ENCODE peak calls at places on chromosomes 1 and 21, in six cellular contexts. R, F, A, H, B and Q are unnamed samples.

GRCh38 chr1:204659061-204659460 is 26.5 kb downstream of the LRRN2 start:
- DNase-seq in B (no peak), R (no peak), H (no peak), F (no peak), A (no peak), Q (no peak)

GRCh38 chr1:7940745-7941436 is at the start of gene TNFRSF9:
- DNase-seq in B (no peak), A (peak), F (no peak), R (peak), H (no peak), Q (peak)

GRCh38 chr21:15293251-15293650 is 228.5 kb upstream of the NRIP1 start:
- DNase-seq in F (no peak), A (no peak), H (no peak), B (no peak), R (peak), Q (no peak)

GRCh38 chr21:18759267-18759666 is 355.7 kb upstream of the TMPRSS15 start:
- DNase-seq in A (no peak), H (no peak), R (no peak), F (no peak), B (no peak), Q (no peak)

GRCh38 chr1:29243863-29244185 is 7.5 kb downstream of the PTPRU start:
- DNase-seq in B (no peak), R (peak), H (no peak), A (no peak), F (no peak), Q (no peak)

GRCh38 chr1:17601643-17602382 is 62.3 kb downstream of the ARHGEF10L start:
- DNase-seq in B (no peak), A (no peak), R (no peak), H (no peak), F (no peak), Q (no peak)

GRCh38 chr1:184820218-184820720 is 65.6 kb upstream of the EDEM3 start:
- DNase-seq in H (no peak), A (no peak), B (no peak), R (no peak), F (no peak), Q (no peak)

GRCh38 chr1:247103777-247104591 is at the start of gene ZNF669:
- DNase-seq in H (peak), R (peak), A (peak), F (peak), B (peak), Q (peak)

GRCh38 chr1:44405041-44405803 is at the start of gene RNF220:
- DNase-seq in A (no peak), F (peak), R (peak), H (peak), B (no peak), Q (peak)

GRCh38 chr1:39900662-39901485 is 843 bp downstream of the MYCL start:
- DNase-seq in H (peak), R (peak), B (no peak), F (peak), A (peak), Q (no peak)

GRCh38 chr1:1308756-1309524 is 543 bp downstream of the PUSL1 start:
- DNase-seq in H (peak), A (no peak), B (no peak), F (peak), R (no peak), Q (peak)

GRCh38 chr1:201022178-201022823 is 1.2 kb downstream of the KIF21B start:
- DNase-seq in F (no peak), R (no peak), A (no peak), H (no peak), B (no peak), Q (no peak)

GRCh38 chr1:201021333-201022177 is 2.0 kb downstream of the KIF21B start:
- DNase-seq in F (no peak), H (no peak), R (no peak), B (no peak), A (no peak), Q (no peak)

GRCh38 chr1:201024251-201024998 is 911 bp upstream of the KIF21B start:
- DNase-seq in B (no peak), R (no peak), H (no peak), F (no peak), A (no peak), Q (no peak)

GRCh38 chr1:201022824-201023516 is 544 bp downstream of the KIF21B start:
- DNase-seq in A (no peak), F (no peak), R (no peak), H (no peak), B (no peak), Q (no peak)

DNA sequence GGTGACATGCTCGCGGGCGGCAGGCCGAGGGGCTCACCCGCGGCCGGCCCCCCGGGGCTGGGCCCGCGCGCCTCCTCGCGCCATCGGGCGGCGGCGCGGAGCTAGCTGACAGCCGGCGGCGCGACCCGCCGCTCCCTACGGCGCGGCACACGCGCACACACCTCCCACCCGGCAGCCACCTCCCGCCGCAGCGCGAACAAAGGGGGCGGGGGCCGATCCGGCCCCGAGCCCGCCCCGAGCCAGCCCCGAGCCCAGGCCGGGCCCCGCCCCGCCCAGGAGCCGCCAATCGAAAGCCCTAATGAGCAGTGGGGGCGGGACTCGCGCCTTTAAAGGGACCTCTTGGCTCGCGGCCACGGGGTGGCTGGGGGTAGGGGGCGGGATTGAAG is at the start of gene KIF21B:
- DNase-seq in H (peak), B (no peak), R (no peak), A (peak), F (peak), Q (peak)
- TF ChIP-seq POLR2A in H (peak), B (peak), R (no peak), A (no peak), F (no peak), Q (no peak)

GRCh38 chr1:244212219-244212618 is 161.1 kb downstream of the ZBTB18 start:
- DNase-seq in H (no peak), A (no peak), B (no peak), R (no peak), F (no peak), Q (no peak)
- TF ChIP-seq POLR2A in H (no peak), A (no peak), B (no peak), R (no peak), F (no peak), Q (no peak)

GRCh38 chr1:159214149-159214760 is 9.6 kb downstream of the ACKR1 start:
- DNase-seq in R (peak), A (peak), F (peak), H (no peak), B (no peak), Q (peak)
- TF ChIP-seq POLR2A in R (no peak), A (no peak), F (no peak), H (no peak), B (no peak), Q (no peak)

GRCh38 chr1:23478896-23479790 is 4.8 kb downstream of the ASAP3 start:
- DNase-seq in R (peak), A (no peak), F (peak), H (peak), B (no peak), Q (no peak)
- TF ChIP-seq POLR2A in R (no peak), A (no peak), F (peak), H (no peak), B (no peak), Q (no peak)

GRCh38 chr1:162003061-162003824 is 20.4 kb downstream of the OLFML2B start:
- DNase-seq in H (no peak), R (peak), B (no peak), F (no peak), A (no peak), Q (no peak)

GRCh38 chr1:162007485-162007884 is 16.2 kb downstream of the OLFML2B start:
- DNase-seq in B (no peak), H (no peak), F (no peak), R (no peak), A (no peak), Q (no peak)

GRCh38 chr1:162006081-162006480 is 17.6 kb downstream of the OLFML2B start:
- DNase-seq in R (no peak), F (no peak), H (no peak), B (no peak), A (no peak), Q (no peak)

GRCh38 chr1:162004441-162004950 is 19.2 kb downstream of the OLFML2B start:
- DNase-seq in F (no peak), H (no peak), B (no peak), A (no peak), R (no peak), Q (no peak)

GRCh38 chr1:162003825-162004205 is 19.9 kb downstream of the OLFML2B start:
- DNase-seq in H (no peak), A (no peak), F (no peak), R (peak), B (no peak), Q (no peak)
- TF ChIP-seq POLR2A in H (no peak), A (no peak), F (no peak), R (no peak), B (no peak), Q (no peak)

GRCh38 chr1:208223136-208223535 is 21.0 kb downstream of the PLXNA2 start:
- DNase-seq in F (no peak), A (no peak), H (no peak), R (peak), B (no peak), Q (no peak)
- TF ChIP-seq POLR2A in F (no peak), A (no peak), H (no peak), R (no peak), B (no peak), Q (no peak)

DNA sequence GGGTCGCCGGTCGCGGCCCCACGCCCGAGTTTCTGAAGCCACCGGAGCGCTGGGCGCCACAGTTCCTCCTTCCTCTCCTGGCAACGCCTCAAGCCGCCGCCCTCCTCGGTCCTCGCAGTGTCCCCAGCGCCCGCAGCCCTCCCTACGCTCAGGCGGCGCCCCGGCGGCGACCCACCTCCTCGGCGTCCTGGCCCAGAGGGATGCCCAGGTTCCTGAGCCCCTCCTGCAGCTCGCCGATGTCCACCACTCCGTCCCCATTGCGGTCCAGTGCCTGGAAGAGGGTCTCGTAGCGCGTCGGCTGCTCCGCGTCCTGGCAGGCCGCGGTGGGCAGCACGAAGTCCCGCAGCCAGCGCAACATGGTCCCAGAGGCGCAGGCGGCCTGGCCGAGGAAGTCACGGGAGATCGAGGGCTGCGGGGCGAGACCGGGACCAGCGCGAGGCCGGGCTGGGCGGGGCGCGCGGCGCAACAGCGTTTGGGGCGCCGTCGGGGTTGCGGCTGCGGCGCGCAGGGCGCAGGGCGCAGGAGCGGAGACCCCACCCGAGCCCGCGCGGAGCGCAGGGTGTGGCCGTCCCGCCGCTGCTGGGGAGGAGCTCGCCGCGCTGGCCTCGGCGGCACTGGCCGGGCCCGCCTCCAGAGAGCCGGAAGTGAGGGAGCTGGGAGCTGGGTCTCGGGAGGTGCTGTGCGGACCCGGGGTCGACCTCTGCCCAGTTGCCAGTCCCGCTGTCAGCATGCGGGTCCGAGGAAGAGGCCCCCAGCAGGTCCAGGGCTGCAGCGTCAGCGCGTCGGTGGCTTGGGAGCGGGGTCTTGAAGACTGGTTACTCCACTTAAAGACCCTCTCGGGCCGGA is at the start of gene SLC25A24:
- DNase-seq in F (peak), A (peak), H (peak), B (no peak), R (peak), Q (peak)
- TF ChIP-seq POLR2A in F (peak), A (no peak), H (peak), B (peak), R (no peak), Q (no peak)

DNA sequence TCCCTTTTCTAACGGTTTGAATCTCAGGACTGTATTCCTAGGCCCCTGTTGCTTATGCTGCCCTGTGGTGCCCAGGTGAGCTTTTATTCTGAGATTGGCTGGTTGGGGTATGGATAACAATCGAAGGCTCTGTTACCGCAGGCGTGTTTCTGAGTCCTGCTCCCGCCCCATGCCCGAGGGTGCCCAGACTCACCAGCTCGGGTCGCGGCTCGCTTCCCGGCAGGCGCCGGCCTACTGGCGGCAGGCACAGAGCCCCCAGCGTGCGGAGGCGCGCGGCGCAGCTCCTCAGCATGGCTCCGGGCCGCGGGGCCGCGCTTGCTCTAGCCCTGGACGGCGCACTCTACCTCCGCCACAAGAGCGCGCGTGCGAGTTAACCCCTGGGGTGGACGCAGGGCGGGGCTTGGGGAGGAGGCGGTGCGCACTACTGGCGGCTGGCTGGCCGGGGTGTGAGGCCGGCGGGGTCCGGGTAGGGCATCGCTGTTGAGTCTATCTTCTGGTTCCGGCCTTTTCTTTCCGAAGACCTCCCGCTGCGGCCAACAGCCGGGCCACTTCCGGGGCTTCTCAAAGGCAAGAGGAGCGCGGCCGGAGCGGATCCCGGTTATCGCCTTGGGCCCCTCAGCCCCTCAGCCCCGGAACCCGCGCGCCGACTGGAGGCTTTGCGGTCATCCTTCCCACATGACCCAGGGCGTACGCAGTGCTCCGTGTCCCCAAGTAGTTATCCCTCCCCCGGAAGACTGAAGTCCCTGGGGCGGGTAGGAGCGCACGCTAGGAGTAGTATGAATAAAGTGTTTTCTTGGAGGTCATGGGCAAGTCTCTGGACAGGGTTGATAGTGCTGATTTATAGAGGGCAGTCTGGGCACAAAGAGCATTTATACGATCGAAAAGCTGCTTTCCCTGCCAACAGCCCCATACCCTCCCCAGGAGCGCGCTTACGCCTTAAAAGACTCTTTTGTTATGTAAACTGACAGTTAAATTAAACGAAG is at the start of gene THEM4:
- DNase-seq in A (peak), H (peak), B (peak), F (peak), R (peak), Q (peak)
- TF ChIP-seq POLR2A in A (peak), H (peak), B (peak), F (peak), R (peak), Q (peak)

DNA sequence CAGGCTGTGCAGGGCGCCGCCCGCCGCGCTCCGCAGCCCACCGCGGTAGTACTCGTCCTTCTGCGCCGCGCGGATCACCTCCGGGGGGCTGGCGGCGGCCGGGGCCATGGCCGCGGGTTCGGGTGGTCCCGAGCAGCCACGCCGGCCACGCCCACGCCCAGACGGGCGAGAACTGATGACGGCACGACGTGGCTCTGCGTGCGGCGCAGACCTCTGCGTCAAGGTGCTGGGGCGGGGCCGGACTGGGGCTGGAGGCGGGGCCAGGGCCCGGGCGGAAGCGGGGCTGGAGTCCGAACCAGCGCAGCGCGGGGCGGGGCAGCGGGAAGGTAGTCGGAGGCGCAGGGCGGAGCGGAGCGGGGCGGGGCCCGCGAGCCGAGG is at the start of gene PEX10:
- DNase-seq in A (peak), H (peak), F (peak), R (peak), B (peak), Q (peak)
- TF ChIP-seq POLR2A in A (no peak), H (no peak), F (peak), R (peak), B (peak), Q (peak)

DNA sequence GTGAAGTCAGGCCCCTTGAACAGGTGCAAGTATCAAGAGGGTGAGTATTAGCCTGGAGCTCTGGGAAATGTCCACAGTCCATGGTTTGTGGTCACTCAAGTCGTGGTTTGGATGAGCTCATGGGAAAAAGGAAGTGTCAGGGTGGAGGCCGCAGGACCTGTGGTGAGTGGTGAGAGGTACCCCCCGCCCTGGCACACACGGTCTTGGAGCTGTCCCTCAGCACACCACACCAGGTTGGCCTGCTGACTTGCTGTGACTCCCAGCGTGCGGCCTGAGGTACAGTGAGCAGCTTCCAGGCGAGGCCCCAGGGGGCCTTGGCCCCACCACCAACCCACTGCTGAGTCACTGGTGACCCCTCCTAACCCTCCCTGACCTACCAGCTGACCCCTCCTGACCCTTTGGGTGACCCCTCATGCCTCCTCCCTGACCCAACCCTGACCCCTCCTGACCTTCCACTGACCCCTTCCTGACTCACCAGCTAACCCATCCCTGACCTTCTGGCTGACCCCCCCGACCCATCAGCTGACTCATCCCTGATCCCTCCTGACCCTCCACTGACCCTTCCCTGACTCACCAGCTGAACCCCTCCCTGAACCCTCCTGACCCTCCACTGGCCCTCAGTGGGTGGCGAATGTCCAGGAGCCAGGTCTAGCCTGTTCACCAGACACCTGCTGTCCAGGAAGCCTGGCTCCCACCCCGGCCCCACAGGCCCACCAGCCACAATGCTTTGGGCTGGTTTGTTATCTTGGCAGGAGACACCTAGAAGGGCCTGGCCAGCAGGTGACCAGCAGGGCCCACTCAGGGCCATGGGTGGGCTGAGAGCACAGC is 34.8 kb upstream of the RNF187 start:
- DNase-seq in B (no peak), F (no peak), R (peak), A (no peak), H (no peak), Q (no peak)
- TF ChIP-seq POLR2A in B (no peak), F (no peak), R (no peak), A (no peak), H (no peak), Q (no peak)